ENCODE peak calls at places on chromosomes 3 and 15, in six cellular contexts. One of them, this sample, is unnamed.

GRCh38 chr3:133573054-133573628 is 345 bp upstream of the CDV3 start:
- DNase-seq in GM12878: peak; percentile 99
- DNase-seq in OCI-LY7: peak; percentile 100
- DNase-seq in colonic mucosa: peak; percentile 100
- DNase-seq in heart left ventricle: peak; percentile 100
- DNase-seq in transverse colon: peak; percentile 100
- DNase-seq in this sample: peak; percentile 100

GRCh38 chr3:48466386-48467109 is 20.0 kb downstream of the ATRIP start:
- DNase-seq in GM12878: no peak
- DNase-seq in OCI-LY7: peak; percentile 57
- DNase-seq in colonic mucosa: no peak
- DNase-seq in heart left ventricle: peak; percentile 42
- DNase-seq in transverse colon: peak; percentile 48
- DNase-seq in this sample: peak; percentile 29

GRCh38 chr15:90367578-90367977 is 15.5 kb downstream of the ZNF774 start:
- DNase-seq in GM12878: no peak
- DNase-seq in OCI-LY7: no peak
- DNase-seq in colonic mucosa: no peak
- DNase-seq in heart left ventricle: no peak
- DNase-seq in transverse colon: no peak
- DNase-seq in this sample: no peak

GRCh38 chr15:38474155-38474757 is 20.3 kb downstream of the FAM98B start:
- DNase-seq in GM12878: peak; percentile 33
- DNase-seq in OCI-LY7: peak; percentile 72
- DNase-seq in colonic mucosa: peak; percentile 40
- DNase-seq in heart left ventricle: no peak
- DNase-seq in transverse colon: no peak
- DNase-seq in this sample: peak; percentile 79

GRCh38 chr3:7800006-7800780 is 701.4 kb upstream of the LMCD1 start:
- DNase-seq in GM12878: no peak
- DNase-seq in OCI-LY7: no peak
- DNase-seq in colonic mucosa: no peak
- DNase-seq in heart left ventricle: no peak
- DNase-seq in transverse colon: no peak
- DNase-seq in this sample: no peak

GRCh38 chr3:160686955-160687535 is 10.1 kb downstream of the ARL14 start:
- DNase-seq in GM12878: no peak
- DNase-seq in OCI-LY7: peak; percentile 21
- DNase-seq in colonic mucosa: no peak
- DNase-seq in heart left ventricle: no peak
- DNase-seq in transverse colon: no peak
- DNase-seq in this sample: peak; percentile 30

GRCh38 chr15:70480196-70480856 is 283.0 kb downstream of the UACA start:
- DNase-seq in GM12878: no peak
- DNase-seq in OCI-LY7: no peak
- DNase-seq in colonic mucosa: no peak
- DNase-seq in heart left ventricle: no peak
- DNase-seq in transverse colon: no peak
- DNase-seq in this sample: no peak

GRCh38 chr15:59741274-59741906 is 52.3 kb upstream of the BNIP2 start:
- DNase-seq in GM12878: no peak
- DNase-seq in OCI-LY7: no peak
- DNase-seq in colonic mucosa: no peak
- DNase-seq in heart left ventricle: no peak
- DNase-seq in transverse colon: no peak
- DNase-seq in this sample: peak; percentile 52

GRCh38 chr3:124088801-124089200 is 96.9 kb upstream of the ROPN1 start:
- DNase-seq in GM12878: no peak
- DNase-seq in OCI-LY7: no peak
- DNase-seq in colonic mucosa: no peak
- DNase-seq in heart left ventricle: no peak
- DNase-seq in transverse colon: no peak
- DNase-seq in this sample: no peak

GRCh38 chr3:157174265-157174615 is 14.3 kb upstream of the CCNL1 start:
- DNase-seq in GM12878: no peak
- DNase-seq in OCI-LY7: peak; percentile 35
- DNase-seq in colonic mucosa: peak; percentile 48
- DNase-seq in heart left ventricle: peak; percentile 30
- DNase-seq in transverse colon: peak; percentile 44
- DNase-seq in this sample: peak; percentile 38

GRCh38 chr3:47813551-47814177 is 10.7 kb downstream of the DHX30 start:
- DNase-seq in GM12878: no peak
- DNase-seq in OCI-LY7: no peak
- DNase-seq in colonic mucosa: no peak
- DNase-seq in heart left ventricle: no peak
- DNase-seq in transverse colon: no peak
- DNase-seq in this sample: no peak

GRCh38 chr15:75904241-75904631 is 558 bp downstream of the FBXO22 start:
- DNase-seq in GM12878: no peak
- DNase-seq in OCI-LY7: peak; percentile 44
- DNase-seq in colonic mucosa: peak; percentile 60
- DNase-seq in heart left ventricle: peak; percentile 29
- DNase-seq in transverse colon: peak; percentile 50
- DNase-seq in this sample: peak; percentile 76

DNA sequence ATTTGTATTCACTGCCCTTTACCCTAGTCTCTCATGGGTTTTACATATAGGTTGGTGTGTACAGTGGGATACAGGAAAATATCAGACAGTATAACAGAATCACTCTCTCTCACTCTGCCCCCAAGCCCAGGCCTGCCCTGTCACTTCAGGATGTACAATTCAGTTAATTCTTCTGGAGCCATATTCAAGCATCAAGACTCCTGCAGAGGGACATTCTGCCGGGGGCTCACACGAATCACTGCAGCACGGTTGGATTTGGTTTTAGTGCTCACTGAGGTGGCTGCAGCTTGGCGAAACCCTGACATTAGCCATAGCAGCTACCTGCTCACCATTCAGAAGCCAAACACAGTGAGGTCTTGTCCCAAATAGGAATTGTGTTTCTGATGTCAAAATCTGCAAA is 83.0 kb downstream of the CHSY1 start:
- DNase-seq in GM12878: no peak
- DNase-seq in OCI-LY7: no peak
- DNase-seq in colonic mucosa: no peak
- DNase-seq in heart left ventricle: no peak
- DNase-seq in transverse colon: no peak
- DNase-seq in this sample: no peak
- H3K9me3 ChIP-seq in GM12878: peaks cover 14% of the 10 kb centered on the region
- H3K9me3 ChIP-seq in OCI-LY7: peaks cover 27% of the 10 kb centered on the region
- H3K9me3 ChIP-seq in colonic mucosa: peaks cover 5% of the 10 kb centered on the region
- H3K9me3 ChIP-seq in heart left ventricle: peaks cover 34% of the 10 kb centered on the region
- H3K9me3 ChIP-seq in transverse colon: peaks cover 22% of the 10 kb centered on the region
- H3K9me3 ChIP-seq in this sample: no peaks in the 10 kb centered on the region

GRCh38 chr3:89504432-89504831 is 397.0 kb downstream of the EPHA3 start:
- DNase-seq in GM12878: no peak
- DNase-seq in OCI-LY7: no peak
- DNase-seq in colonic mucosa: no peak
- DNase-seq in heart left ventricle: no peak
- DNase-seq in transverse colon: no peak
- DNase-seq in this sample: no peak
- H3K9me3 ChIP-seq in GM12878: no peaks in the 10 kb centered on the region
- H3K9me3 ChIP-seq in OCI-LY7: no peaks in the 10 kb centered on the region
- H3K9me3 ChIP-seq in colonic mucosa: no peaks in the 10 kb centered on the region
- H3K9me3 ChIP-seq in heart left ventricle: no peaks in the 10 kb centered on the region
- H3K9me3 ChIP-seq in transverse colon: no peaks in the 10 kb centered on the region
- H3K9me3 ChIP-seq in this sample: no peaks in the 10 kb centered on the region

GRCh38 chr3:74329087-74329486 is 285.4 kb downstream of the CNTN3 start:
- DNase-seq in GM12878: no peak
- DNase-seq in OCI-LY7: no peak
- DNase-seq in colonic mucosa: no peak
- DNase-seq in heart left ventricle: no peak
- DNase-seq in transverse colon: no peak
- DNase-seq in this sample: no peak

GRCh38 chr3:74328505-74328904 is 286.0 kb downstream of the CNTN3 start:
- DNase-seq in GM12878: no peak
- DNase-seq in OCI-LY7: no peak
- DNase-seq in colonic mucosa: no peak
- DNase-seq in heart left ventricle: no peak
- DNase-seq in transverse colon: no peak
- DNase-seq in this sample: no peak

GRCh38 chr3:74332165-74332564 is 282.3 kb downstream of the CNTN3 start:
- DNase-seq in GM12878: no peak
- DNase-seq in OCI-LY7: no peak
- DNase-seq in colonic mucosa: no peak
- DNase-seq in heart left ventricle: no peak
- DNase-seq in transverse colon: no peak
- DNase-seq in this sample: no peak
- H3K9me3 ChIP-seq in GM12878: no peaks in the 10 kb centered on the region
- H3K9me3 ChIP-seq in OCI-LY7: no peaks in the 10 kb centered on the region
- H3K9me3 ChIP-seq in colonic mucosa: no peaks in the 10 kb centered on the region
- H3K9me3 ChIP-seq in heart left ventricle: no peaks in the 10 kb centered on the region
- H3K9me3 ChIP-seq in transverse colon: no peaks in the 10 kb centered on the region
- H3K9me3 ChIP-seq in this sample: no peaks in the 10 kb centered on the region

GRCh38 chr15:96783746-96784145 is 453.2 kb downstream of the NR2F2 start:
- DNase-seq in GM12878: no peak
- DNase-seq in OCI-LY7: no peak
- DNase-seq in colonic mucosa: no peak
- DNase-seq in heart left ventricle: no peak
- DNase-seq in transverse colon: no peak
- DNase-seq in this sample: no peak
- H3K9me3 ChIP-seq in GM12878: no peaks in the 10 kb centered on the region
- H3K9me3 ChIP-seq in OCI-LY7: no peaks in the 10 kb centered on the region
- H3K9me3 ChIP-seq in colonic mucosa: no peaks in the 10 kb centered on the region
- H3K9me3 ChIP-seq in heart left ventricle: no peaks in the 10 kb centered on the region
- H3K9me3 ChIP-seq in transverse colon: no peaks in the 10 kb centered on the region
- H3K9me3 ChIP-seq in this sample: no peaks in the 10 kb centered on the region

GRCh38 chr15:23546158-23546557 is 19.3 kb upstream of the MKRN3 start:
- DNase-seq in GM12878: no peak
- DNase-seq in OCI-LY7: no peak
- DNase-seq in colonic mucosa: no peak
- DNase-seq in heart left ventricle: no peak
- DNase-seq in transverse colon: no peak
- DNase-seq in this sample: no peak
- H3K9me3 ChIP-seq in GM12878: no peaks in the 10 kb centered on the region
- H3K9me3 ChIP-seq in OCI-LY7: no peaks in the 10 kb centered on the region
- H3K9me3 ChIP-seq in colonic mucosa: no peaks in the 10 kb centered on the region
- H3K9me3 ChIP-seq in heart left ventricle: no peaks in the 10 kb centered on the region
- H3K9me3 ChIP-seq in transverse colon: no peaks in the 10 kb centered on the region
- H3K9me3 ChIP-seq in this sample: no peaks in the 10 kb centered on the region

GRCh38 chr3:175932586-175932985 is 1073.5 kb downstream of the NAALADL2 start:
- DNase-seq in GM12878: no peak
- DNase-seq in OCI-LY7: no peak
- DNase-seq in colonic mucosa: no peak
- DNase-seq in heart left ventricle: no peak
- DNase-seq in transverse colon: no peak
- DNase-seq in this sample: peak; percentile 25
- H3K9me3 ChIP-seq in GM12878: no peaks in the 10 kb centered on the region
- H3K9me3 ChIP-seq in OCI-LY7: no peaks in the 10 kb centered on the region
- H3K9me3 ChIP-seq in colonic mucosa: no peaks in the 10 kb centered on the region
- H3K9me3 ChIP-seq in heart left ventricle: no peaks in the 10 kb centered on the region
- H3K9me3 ChIP-seq in transverse colon: no peaks in the 10 kb centered on the region
- H3K9me3 ChIP-seq in this sample: no peaks in the 10 kb centered on the region

DNA sequence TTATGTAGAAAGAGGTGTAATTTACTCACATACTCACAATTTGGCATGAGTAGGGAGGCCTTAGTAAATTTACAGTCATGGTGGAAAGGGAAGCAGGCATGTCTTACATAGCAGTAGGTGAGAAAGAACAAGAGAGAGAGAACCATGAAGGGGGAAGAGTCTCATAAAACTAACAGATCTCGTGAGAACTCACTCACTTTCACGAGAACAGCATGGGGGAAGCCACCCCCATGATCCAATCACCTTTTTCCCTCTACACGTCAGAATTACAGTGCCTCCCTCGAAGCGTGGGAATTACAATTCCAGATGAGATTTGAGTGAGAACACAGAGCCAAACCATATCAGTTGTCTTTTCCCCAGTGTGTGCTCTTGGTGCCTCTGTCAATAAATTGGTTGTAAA is 855.3 kb downstream of the TBL1XR1 start:
- DNase-seq in GM12878: no peak
- DNase-seq in OCI-LY7: no peak
- DNase-seq in colonic mucosa: no peak
- DNase-seq in heart left ventricle: no peak
- DNase-seq in transverse colon: no peak
- DNase-seq in this sample: no peak
- H3K9me3 ChIP-seq in GM12878: no peaks in the 10 kb centered on the region
- H3K9me3 ChIP-seq in OCI-LY7: no peaks in the 10 kb centered on the region
- H3K9me3 ChIP-seq in colonic mucosa: no peaks in the 10 kb centered on the region
- H3K9me3 ChIP-seq in heart left ventricle: no peaks in the 10 kb centered on the region
- H3K9me3 ChIP-seq in transverse colon: no peaks in the 10 kb centered on the region
- H3K9me3 ChIP-seq in this sample: no peaks in the 10 kb centered on the region

GRCh38 chr3:177657243-177657642 is 460.0 kb upstream of the TBL1XR1 start:
- DNase-seq in GM12878: no peak
- DNase-seq in OCI-LY7: no peak
- DNase-seq in colonic mucosa: no peak
- DNase-seq in heart left ventricle: no peak
- DNase-seq in transverse colon: no peak
- DNase-seq in this sample: no peak
- H3K9me3 ChIP-seq in GM12878: no peaks in the 10 kb centered on the region
- H3K9me3 ChIP-seq in OCI-LY7: no peaks in the 10 kb centered on the region
- H3K9me3 ChIP-seq in colonic mucosa: no peaks in the 10 kb centered on the region
- H3K9me3 ChIP-seq in heart left ventricle: no peaks in the 10 kb centered on the region
- H3K9me3 ChIP-seq in transverse colon: no peaks in the 10 kb centered on the region
- H3K9me3 ChIP-seq in this sample: no peaks in the 10 kb centered on the region

DNA sequence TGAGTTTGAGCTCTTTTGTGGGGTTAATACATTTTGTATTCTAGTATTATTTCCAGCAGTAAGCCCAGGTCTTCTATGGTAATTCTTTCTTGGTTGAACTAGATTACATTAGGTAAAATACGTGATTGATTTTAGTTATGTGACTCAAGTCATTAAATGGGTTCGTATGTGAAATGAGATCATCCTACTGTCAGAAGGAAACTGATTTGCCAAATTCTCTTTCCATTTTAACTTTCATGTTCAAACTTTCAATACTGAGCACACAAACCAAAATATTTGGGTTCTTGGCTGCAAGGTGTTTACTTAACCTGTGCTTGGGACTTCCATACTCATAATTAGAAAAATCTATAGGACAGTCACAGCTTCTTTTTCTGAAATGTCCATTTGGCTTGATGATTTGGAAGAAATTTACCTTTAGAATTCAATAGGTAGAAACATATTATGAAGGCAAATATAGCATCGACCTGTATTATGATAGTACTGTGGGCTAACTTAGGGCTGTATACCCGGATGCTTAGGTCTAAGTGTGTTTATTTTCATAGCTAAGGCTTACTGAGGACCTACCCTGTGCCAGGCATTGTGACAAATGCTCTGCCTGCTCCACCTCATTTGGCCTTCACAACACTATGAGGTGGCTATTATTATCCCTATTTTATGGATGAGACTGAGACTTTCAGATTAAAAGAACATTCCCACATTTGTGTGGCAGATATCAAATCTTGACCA is 631.8 kb upstream of the GRM7 start:
- DNase-seq in GM12878: no peak
- DNase-seq in OCI-LY7: no peak
- DNase-seq in colonic mucosa: no peak
- DNase-seq in heart left ventricle: no peak
- DNase-seq in transverse colon: no peak
- DNase-seq in this sample: no peak
- H3K9me3 ChIP-seq in GM12878: no peaks in the 10 kb centered on the region
- H3K9me3 ChIP-seq in OCI-LY7: no peaks in the 10 kb centered on the region
- H3K9me3 ChIP-seq in colonic mucosa: no peaks in the 10 kb centered on the region
- H3K9me3 ChIP-seq in heart left ventricle: no peaks in the 10 kb centered on the region
- H3K9me3 ChIP-seq in transverse colon: no peaks in the 10 kb centered on the region
- H3K9me3 ChIP-seq in this sample: no peaks in the 10 kb centered on the region

GRCh38 chr3:66898155-66898554 is 100.0 kb upstream of the KBTBD8 start:
- DNase-seq in GM12878: no peak
- DNase-seq in OCI-LY7: peak; percentile 29
- DNase-seq in colonic mucosa: no peak
- DNase-seq in heart left ventricle: no peak
- DNase-seq in transverse colon: no peak
- DNase-seq in this sample: no peak
- H3K9me3 ChIP-seq in GM12878: no peaks in the 10 kb centered on the region
- H3K9me3 ChIP-seq in OCI-LY7: no peaks in the 10 kb centered on the region
- H3K9me3 ChIP-seq in colonic mucosa: no peaks in the 10 kb centered on the region
- H3K9me3 ChIP-seq in heart left ventricle: peaks cover 46% of the 10 kb centered on the region
- H3K9me3 ChIP-seq in transverse colon: peaks cover 14% of the 10 kb centered on the region
- H3K9me3 ChIP-seq in this sample: no peaks in the 10 kb centered on the region